ENCODE peak calls at places on chromosome 5, in eight cellular contexts. K, T, F, X, A, C, O and V are unnamed samples.

GRCh38 chr5:143262393-143263174 is 140.9 kb downstream of the NR3C1 start:
- DNase-seq in K (no peak), T (peak), F (no peak), X (no peak), A (no peak), C (no peak), O (no peak), V (no peak)

GRCh38 chr5:72109625-72110024 is 2.4 kb downstream of the MAP1B start:
- DNase-seq in K (no peak), T (peak), F (no peak), X (no peak), A (peak), C (no peak), O (no peak), V (no peak)

GRCh38 chr5:133480366-133480765 is 132.0 kb downstream of the FSTL4 start:
- DNase-seq in K (no peak), T (no peak), F (no peak), X (no peak), A (no peak), C (no peak), O (no peak), V (no peak)

GRCh38 chr5:119919279-119919678 is 289.9 kb downstream of the FAM170A start:
- DNase-seq in K (no peak), T (no peak), F (no peak), X (no peak), A (no peak), C (no peak), O (no peak), V (no peak)

GRCh38 chr5:60402161-60402785 is 297.7 kb downstream of the DEPDC1B start:
- DNase-seq in K (no peak), T (no peak), F (no peak), X (no peak), A (no peak), C (no peak), O (no peak), V (no peak)

GRCh38 chr5:103456476-103456875 is 106.1 kb downstream of the NUDT12 start:
- DNase-seq in K (no peak), T (no peak), F (no peak), X (no peak), A (no peak), C (no peak), O (no peak), V (no peak)

GRCh38 chr5:78562719-78563330 is 85.7 kb downstream of the LHFPL2 start:
- DNase-seq in K (no peak), T (no peak), F (no peak), X (no peak), A (no peak), C (no peak), O (no peak), V (no peak)

GRCh38 chr5:10367586-10367985 is 14.1 kb downstream of the MARCHF6 start:
- DNase-seq in K (no peak), T (no peak), F (no peak), X (no peak), A (no peak), C (no peak), O (no peak), V (no peak)

GRCh38 chr5:14741721-14742426 is 77.4 kb downstream of the OTULIN start:
- DNase-seq in K (no peak), T (no peak), F (no peak), X (no peak), A (no peak), C (no peak), O (no peak), V (no peak)

GRCh38 chr5:36450229-36451024 is 148.7 kb upstream of the RANBP3L start:
- DNase-seq in K (no peak), T (no peak), F (no peak), X (no peak), A (no peak), C (no peak), O (no peak), V (no peak)

GRCh38 chr5:95859327-95860060 is 37.0 kb upstream of the GLRX start:
- DNase-seq in K (no peak), T (peak), F (no peak), X (no peak), A (no peak), C (no peak), O (no peak), V (no peak)

GRCh38 chr5:131491749-131492148 is 143.3 kb downstream of the RAPGEF6 start:
- DNase-seq in K (no peak), T (no peak), F (no peak), X (no peak), A (no peak), C (no peak), O (no peak), V (no peak)

GRCh38 chr5:56557198-56557597 is 258.2 kb upstream of the MAP3K1 start:
- DNase-seq in K (no peak), T (no peak), F (no peak), X (no peak), A (no peak), C (no peak), O (no peak), V (no peak)

GRCh38 chr5:142235870-142236672 is 88.8 kb downstream of the SPRY4 start:
- DNase-seq in K (no peak), T (no peak), F (no peak), X (no peak), A (no peak), C (no peak), O (no peak), V (no peak)

GRCh38 chr5:74201334-74202081 is 439.0 kb downstream of the ENC1 start:
- DNase-seq in K (no peak), T (no peak), F (no peak), X (no peak), A (no peak), C (peak), O (no peak), V (peak)

GRCh38 chr5:21834863-21835262 is 1018.3 kb downstream of the CDH12 start:
- DNase-seq in K (no peak), T (no peak), F (no peak), X (no peak), A (no peak), C (no peak), O (no peak), V (no peak)

GRCh38 chr5:33795532-33795931 is 96.3 kb downstream of the ADAMTS12 start:
- DNase-seq in K (no peak), T (no peak), F (no peak), X (no peak), A (no peak), C (no peak), O (no peak), V (no peak)

GRCh38 chr5:137730331-137730730 is 5.6 kb downstream of the KLHL3 start:
- DNase-seq in K (no peak), T (no peak), F (no peak), X (no peak), A (no peak), C (no peak), O (no peak), V (no peak)

GRCh38 chr5:52605992-52606321 is 181.8 kb upstream of the ITGA1 start:
- DNase-seq in K (no peak), T (no peak), F (no peak), X (no peak), A (no peak), C (no peak), O (no peak), V (no peak)

GRCh38 chr5:150136290-150136689 is 19.4 kb downstream of the PDGFRB start:
- DNase-seq in K (no peak), T (no peak), F (no peak), X (no peak), A (no peak), C (no peak), O (no peak), V (peak)
- H3K27ac ChIP-seq in K (peak), T (no peak), F (no peak), X (peak), A (peak), C (peak), O (peak), V (peak)

GRCh38 chr5:77425998-77426659 is 66.0 kb downstream of the WDR41 start:
- DNase-seq in K (no peak), T (peak), F (no peak), X (no peak), A (no peak), C (no peak), O (peak), V (no peak)

GRCh38 chr5:77426670-77427069 is 65.4 kb downstream of the WDR41 start:
- DNase-seq in K (no peak), T (peak), F (no peak), X (no peak), A (no peak), C (no peak), O (no peak), V (no peak)

GRCh38 chr5:77430726-77431125 is 61.4 kb downstream of the WDR41 start:
- DNase-seq in K (no peak), T (no peak), F (no peak), X (no peak), A (no peak), C (no peak), O (no peak), V (no peak)

GRCh38 chr5:77428033-77428432 is 64.1 kb downstream of the WDR41 start:
- DNase-seq in K (no peak), T (no peak), F (no peak), X (no peak), A (no peak), C (no peak), O (no peak), V (no peak)

GRCh38 chr5:77428526-77428925 is 63.6 kb downstream of the WDR41 start:
- DNase-seq in K (no peak), T (no peak), F (no peak), X (no peak), A (no peak), C (no peak), O (no peak), V (no peak)
- H3K27ac ChIP-seq in K (no peak), T (no peak), F (no peak), X (peak), A (no peak), C (no peak), O (no peak), V (no peak)

GRCh38 chr5:6181871-6182270 is 196.5 kb downstream of the MED10 start:
- DNase-seq in K (no peak), T (no peak), F (no peak), X (peak), A (no peak), C (no peak), O (no peak), V (no peak)
- H3K27ac ChIP-seq in K (no peak), T (no peak), F (no peak), X (no peak), A (no peak), C (no peak), O (no peak), V (no peak)

GRCh38 chr5:68225911-68226563 is 10.5 kb downstream of the PIK3R1 start:
- DNase-seq in K (no peak), T (no peak), F (no peak), X (no peak), A (no peak), C (no peak), O (no peak), V (peak)
- H3K27ac ChIP-seq in K (no peak), T (peak), F (no peak), X (no peak), A (no peak), C (no peak), O (no peak), V (peak)

GRCh38 chr5:89425062-89425461 is 542.1 kb upstream of the MEF2C start:
- DNase-seq in K (no peak), T (no peak), F (no peak), X (no peak), A (no peak), C (no peak), O (no peak), V (no peak)
- H3K27ac ChIP-seq in K (no peak), T (no peak), F (no peak), X (no peak), A (no peak), C (no peak), O (no peak), V (no peak)

GRCh38 chr5:155053482-155053881 is 39.9 kb downstream of the KIF4B start:
- DNase-seq in K (no peak), T (no peak), F (no peak), X (no peak), A (no peak), C (no peak), O (no peak), V (no peak)

GRCh38 chr5:155056644-155057269 is 43.2 kb downstream of the KIF4B start:
- DNase-seq in K (no peak), T (no peak), F (no peak), X (no peak), A (no peak), C (no peak), O (no peak), V (no peak)

GRCh38 chr5:155050384-155051019 is 36.9 kb downstream of the KIF4B start:
- DNase-seq in K (no peak), T (no peak), F (no peak), X (no peak), A (no peak), C (no peak), O (no peak), V (no peak)

GRCh38 chr5:155049569-155050383 is 36.2 kb downstream of the KIF4B start:
- DNase-seq in K (no peak), T (peak), F (no peak), X (no peak), A (no peak), C (no peak), O (no peak), V (no peak)

DNA sequence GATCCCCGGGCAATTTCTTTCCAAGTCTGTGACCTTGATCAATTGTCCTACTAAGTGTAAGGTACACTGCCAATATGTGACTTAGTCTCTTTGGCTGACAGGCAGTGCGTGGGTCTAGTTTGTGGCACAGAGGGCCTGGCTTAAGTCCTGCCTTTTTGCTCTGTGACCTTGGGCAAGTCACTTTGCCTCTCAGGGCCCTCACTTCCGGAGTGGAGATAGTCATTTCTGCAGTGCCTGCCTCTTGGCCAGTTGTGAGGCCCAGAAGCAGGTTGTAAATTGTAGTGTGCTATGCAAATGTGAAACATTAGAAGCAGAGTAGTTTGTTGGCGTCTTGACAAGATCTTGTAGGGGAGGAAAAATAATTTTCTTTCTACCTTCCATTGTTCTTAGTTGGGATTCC is 39.0 kb downstream of the KIF4B start:
- DNase-seq in K (no peak), T (no peak), F (no peak), X (no peak), A (no peak), C (no peak), O (no peak), V (no peak)
- H3K27ac ChIP-seq in K (no peak), T (no peak), F (no peak), X (no peak), A (no peak), C (no peak), O (no peak), V (no peak)